ENCODE peak calls at places on chromosomes 2 and 18, in ten cellular contexts. S, Z, G, V, N, F, W, D, Y and I are unnamed samples.

GRCh38 chr18:70333757-70334156 is 44.9 kb downstream of the SOCS6 start:
- DNase-seq in N (peak; percentile 90), V (peak; percentile 93), F (no peak), Z (no peak), G (no peak), S (no peak), D (no peak), W (no peak), Y (no peak), I (no peak)

GRCh38 chr2:45436456-45436855 is 174.6 kb downstream of the SRBD1 start:
- DNase-seq in Z (no peak), D (no peak), V (no peak), G (no peak), N (no peak), S (no peak), Y (no peak), W (no peak), F (no peak), I (no peak)

GRCh38 chr2:120559401-120559800 is 176.3 kb upstream of the GLI2 start:
- DNase-seq in F (no peak), V (peak; percentile 92), S (no peak), G (no peak), W (no peak), N (no peak), D (no peak), Y (no peak), Z (no peak), I (no peak)

GRCh38 chr2:109266998-109267854 is 138.2 kb downstream of the SH3RF3 start:
- DNase-seq in W (no peak), N (no peak), G (peak; percentile 20), Y (no peak), D (no peak), Z (no peak), S (no peak), F (no peak), V (peak; percentile 35), I (peak; percentile 26)

GRCh38 chr18:58947136-58947732 is 82.6 kb downstream of the ZNF532 start:
- DNase-seq in Y (no peak), N (no peak), F (no peak), W (no peak), S (no peak), D (peak; percentile 32), G (no peak), Z (no peak), V (no peak), I (no peak)

GRCh38 chr18:36153203-36153602 is 23.5 kb downstream of the ELP2 start:
- DNase-seq in W (peak; percentile 43), N (no peak), S (no peak), D (no peak), Y (no peak), V (peak; percentile 92), Z (no peak), F (no peak), G (no peak), I (no peak)

GRCh38 chr2:233944722-233945121 is 27.5 kb downstream of the TRPM8 start:
- DNase-seq in Z (no peak), V (no peak), G (no peak), Y (no peak), S (no peak), D (no peak), F (no peak), N (no peak), W (no peak), I (no peak)

GRCh38 chr2:11495844-11496271 is 29.9 kb upstream of the E2F6 start:
- DNase-seq in W (peak; percentile 81), D (no peak), Y (peak; percentile 52), S (no peak), N (no peak), G (peak; percentile 41), F (no peak), V (no peak), Z (peak; percentile 55), I (no peak)

GRCh38 chr2:16617282-16618266 is 48.1 kb downstream of the CYRIA start:
- DNase-seq in Y (peak; percentile 66), S (no peak), Z (peak; percentile 34), G (no peak), D (no peak), F (no peak), N (peak; percentile 23), V (peak; percentile 53), W (no peak), I (peak; percentile 41)
- TF ChIP-seq CTCF in Y (peak; percentile 65), S (peak; percentile 62), Z (peak; percentile 20), G (peak; percentile 47), D (peak; percentile 24), F (no peak), N (peak; percentile 20), V (peak; percentile 69), W (peak; percentile 27), I (peak; percentile 70)

DNA sequence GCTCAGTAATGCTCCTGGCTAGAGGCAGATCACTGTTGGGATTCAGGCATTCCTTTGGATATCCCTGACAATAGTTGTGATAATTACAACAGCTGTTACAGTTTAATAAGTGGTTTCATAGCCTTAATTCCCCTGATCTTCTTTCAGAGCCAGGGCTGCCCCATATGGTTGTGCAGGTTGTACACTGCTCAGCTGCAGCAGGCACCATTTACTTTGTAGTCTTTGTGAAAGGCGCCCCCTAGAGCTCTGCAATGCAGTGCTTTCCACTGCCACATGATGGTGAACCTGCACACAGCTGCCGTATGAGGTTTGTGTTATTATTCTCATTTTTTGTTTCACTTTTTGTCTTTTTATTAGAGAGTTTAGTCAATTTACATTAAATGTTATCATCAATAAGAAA is 239.1 kb downstream of the KCNS3 start:
- DNase-seq in S (no peak), D (peak; percentile 47), W (no peak), Z (no peak), N (peak; percentile 43), G (no peak), F (no peak), V (peak; percentile 78), Y (peak; percentile 19), I (peak; percentile 46)
- TF ChIP-seq CTCF in S (peak; percentile 39), D (peak; percentile 40), W (no peak), Z (no peak), N (peak; percentile 32), G (peak; percentile 26), F (no peak), V (peak; percentile 89), Y (no peak), I (peak; percentile 44)

GRCh38 chr2:216992056-216992455 is 132.2 kb upstream of the TNP1 start:
- DNase-seq in Z (peak; percentile 68), F (no peak), D (no peak), V (no peak), N (no peak), G (no peak), W (peak; percentile 72), Y (no peak), S (no peak), I (no peak)

GRCh38 chr2:216985658-216986141 is 125.8 kb upstream of the TNP1 start:
- DNase-seq in N (no peak), W (no peak), S (no peak), F (no peak), Y (no peak), D (no peak), Z (no peak), V (no peak), G (peak; percentile 29), I (no peak)

GRCh38 chr2:216991563-216991962 is 131.7 kb upstream of the TNP1 start:
- DNase-seq in Z (peak; percentile 76), Y (no peak), N (no peak), W (peak; percentile 74), G (no peak), F (no peak), V (peak; percentile 80), D (no peak), S (no peak), I (no peak)

GRCh38 chr2:216987176-216987809 is 127.4 kb upstream of the TNP1 start:
- DNase-seq in D (no peak), S (no peak), N (no peak), G (peak; percentile 26), F (no peak), W (no peak), V (no peak), Y (no peak), Z (peak; percentile 68), I (no peak)

DNA sequence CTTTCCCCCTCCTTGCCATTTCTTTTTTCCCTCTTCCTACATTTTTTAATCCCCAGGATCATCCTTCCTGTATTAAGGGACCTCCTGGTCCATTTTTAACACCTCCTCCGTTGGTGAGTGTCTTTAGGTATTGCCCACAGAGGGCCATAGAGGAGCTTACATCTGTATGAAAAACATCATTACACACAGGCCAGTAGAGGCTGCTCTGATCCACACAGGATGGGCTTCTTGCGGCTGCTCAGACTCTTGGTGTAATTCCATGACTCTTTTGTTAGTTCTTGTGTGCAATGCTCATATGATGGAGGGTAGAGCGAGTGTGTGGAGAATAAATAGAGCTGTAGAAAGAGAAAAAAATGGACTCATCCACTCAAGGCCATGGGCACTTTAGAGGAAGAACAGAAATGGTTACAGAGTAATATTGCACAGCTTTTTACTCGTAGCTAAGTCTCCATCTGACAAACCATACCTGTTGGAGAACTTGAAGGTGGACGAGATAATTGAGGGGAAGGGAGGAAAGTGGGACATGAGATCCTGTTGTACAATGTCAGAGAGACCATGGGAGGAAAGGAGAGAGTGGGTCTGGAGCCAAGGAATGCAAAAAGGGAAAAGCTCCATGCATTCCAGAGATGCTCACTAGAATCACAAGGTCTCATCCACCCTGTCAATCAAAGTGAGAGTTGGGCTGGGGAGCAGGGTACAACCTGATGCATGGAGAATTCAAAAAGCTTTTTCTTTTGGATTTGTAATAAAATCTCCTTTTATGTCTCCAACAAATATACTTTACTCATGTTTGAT is 129.7 kb upstream of the TNP1 start:
- DNase-seq in S (no peak), G (no peak), W (no peak), D (no peak), N (peak; percentile 11), F (no peak), V (peak; percentile 44), Z (no peak), Y (no peak), I (no peak)
- TF ChIP-seq CTCF in S (no peak), G (no peak), W (no peak), D (no peak), N (no peak), F (no peak), V (peak; percentile 44), Z (no peak), Y (no peak), I (no peak)

GRCh38 chr2:30860715-30861114 is 53.5 kb upstream of the CAPN13 start:
- DNase-seq in Z (no peak), Y (no peak), W (no peak), V (no peak), D (no peak), N (no peak), G (no peak), S (no peak), F (no peak), I (no peak)

GRCh38 chr2:30865218-30865617 is 58.0 kb upstream of the CAPN13 start:
- DNase-seq in N (no peak), S (no peak), Y (peak; percentile 65), Z (no peak), V (no peak), W (no peak), G (no peak), D (no peak), F (no peak), I (no peak)

GRCh38 chr2:30860003-30860402 is 52.8 kb upstream of the CAPN13 start:
- DNase-seq in W (no peak), N (no peak), S (no peak), Z (no peak), G (no peak), F (no peak), Y (no peak), V (no peak), D (no peak), I (no peak)

GRCh38 chr2:30865892-30866681 is 58.8 kb upstream of the CAPN13 start:
- DNase-seq in N (no peak), Y (no peak), Z (no peak), W (no peak), S (no peak), G (no peak), F (no peak), D (no peak), V (no peak), I (no peak)

DNA sequence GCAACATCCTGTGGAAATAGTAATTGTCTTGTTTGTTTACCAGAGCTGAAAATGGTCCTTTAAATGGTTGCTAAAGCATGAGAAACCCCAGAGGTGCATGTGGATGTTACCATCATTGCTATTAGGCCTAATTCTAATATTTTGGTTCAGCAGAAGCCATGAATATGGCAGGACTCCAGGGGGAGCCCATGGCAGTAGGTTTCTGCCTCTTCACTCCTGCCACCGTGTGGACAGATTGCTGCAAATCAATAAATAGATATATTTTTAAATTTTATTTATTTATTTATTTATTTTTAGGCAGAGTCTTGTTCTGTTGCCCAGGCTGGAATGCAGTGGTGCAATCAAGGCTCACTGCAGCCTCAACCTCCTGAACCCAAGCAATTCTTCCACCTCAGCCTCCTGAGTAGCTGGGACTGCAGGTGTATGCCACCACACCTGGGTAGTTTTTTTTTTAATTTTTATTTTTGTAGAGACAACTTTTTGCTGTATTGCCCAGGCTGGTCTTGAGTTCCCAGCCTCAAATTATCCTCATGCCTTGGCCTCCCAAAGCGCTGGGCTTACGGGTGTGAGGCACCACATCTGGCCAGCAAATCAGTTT is 54.9 kb upstream of the CAPN13 start:
- DNase-seq in Z (no peak), W (no peak), D (peak; percentile 77), N (peak; percentile 87), G (peak; percentile 51), F (no peak), S (no peak), V (peak; percentile 70), Y (peak; percentile 72), I (peak; percentile 70)
- TF ChIP-seq CTCF in Z (peak; percentile 7), W (no peak), D (peak; percentile 63), N (peak; percentile 96), G (peak; percentile 79), F (peak; percentile 30), S (peak; percentile 84), V (peak; percentile 62), Y (peak; percentile 82), I (peak; percentile 82)